ENCODE peak calls at places on chromosomes 6 and 20, in six cellular contexts. One of them, this sample, is unnamed.

GRCh38 chr6:39684790-39685485 is 40.3 kb downstream of the KIF6 start:
- DNase-seq in left ventricle myocardium inferior: no peak
- DNase-seq in anterior cingulate cortex: no peak
- DNase-seq in omental fat pad: no peak
- DNase-seq in DMS 273 treated with DMSO at 0.1 percent for 48 hours: no peak
- DNase-seq in effector memory CD8-positive, alpha-beta T cell: no peak
- DNase-seq in this sample: no peak

GRCh38 chr20:24657211-24657610 is 187.8 kb downstream of the SYNDIG1 start:
- DNase-seq in left ventricle myocardium inferior: no peak
- DNase-seq in anterior cingulate cortex: no peak
- DNase-seq in omental fat pad: no peak
- DNase-seq in DMS 273 treated with DMSO at 0.1 percent for 48 hours: no peak
- DNase-seq in effector memory CD8-positive, alpha-beta T cell: no peak
- DNase-seq in this sample: peak

GRCh38 chr6:154399097-154399496 is 42.5 kb upstream of the IPCEF1 start:
- DNase-seq in left ventricle myocardium inferior: no peak
- DNase-seq in anterior cingulate cortex: no peak
- DNase-seq in omental fat pad: no peak
- DNase-seq in DMS 273 treated with DMSO at 0.1 percent for 48 hours: no peak
- DNase-seq in effector memory CD8-positive, alpha-beta T cell: no peak
- DNase-seq in this sample: no peak

GRCh38 chr20:21118782-21119181 is 7.1 kb upstream of the KIZ start:
- DNase-seq in left ventricle myocardium inferior: no peak
- DNase-seq in anterior cingulate cortex: no peak
- DNase-seq in omental fat pad: no peak
- DNase-seq in DMS 273 treated with DMSO at 0.1 percent for 48 hours: no peak
- DNase-seq in effector memory CD8-positive, alpha-beta T cell: no peak
- DNase-seq in this sample: no peak

GRCh38 chr6:31750411-31751022 is 10.7 kb downstream of the MSH5 start:
- DNase-seq in left ventricle myocardium inferior: no peak
- DNase-seq in anterior cingulate cortex: no peak
- DNase-seq in omental fat pad: no peak
- DNase-seq in DMS 273 treated with DMSO at 0.1 percent for 48 hours: no peak
- DNase-seq in effector memory CD8-positive, alpha-beta T cell: no peak
- DNase-seq in this sample: no peak

GRCh38 chr6:144417686-144418085 is 132.6 kb downstream of the UTRN start:
- DNase-seq in left ventricle myocardium inferior: no peak
- DNase-seq in anterior cingulate cortex: no peak
- DNase-seq in omental fat pad: no peak
- DNase-seq in DMS 273 treated with DMSO at 0.1 percent for 48 hours: no peak
- DNase-seq in effector memory CD8-positive, alpha-beta T cell: no peak
- DNase-seq in this sample: no peak

GRCh38 chr20:35644806-35645205 is 19.9 kb downstream of the CPNE1 start:
- DNase-seq in left ventricle myocardium inferior: no peak
- DNase-seq in anterior cingulate cortex: no peak
- DNase-seq in omental fat pad: no peak
- DNase-seq in DMS 273 treated with DMSO at 0.1 percent for 48 hours: no peak
- DNase-seq in effector memory CD8-positive, alpha-beta T cell: no peak
- DNase-seq in this sample: no peak

GRCh38 chr20:49717693-49718092 is 4.0 kb upstream of the B4GALT5 start:
- DNase-seq in left ventricle myocardium inferior: no peak
- DNase-seq in anterior cingulate cortex: no peak
- DNase-seq in omental fat pad: no peak
- DNase-seq in DMS 273 treated with DMSO at 0.1 percent for 48 hours: no peak
- DNase-seq in effector memory CD8-positive, alpha-beta T cell: no peak
- DNase-seq in this sample: no peak

GRCh38 chr6:16707101-16707783 is 54.0 kb downstream of the ATXN1 start:
- DNase-seq in left ventricle myocardium inferior: no peak
- DNase-seq in anterior cingulate cortex: no peak
- DNase-seq in omental fat pad: no peak
- DNase-seq in DMS 273 treated with DMSO at 0.1 percent for 48 hours: no peak
- DNase-seq in effector memory CD8-positive, alpha-beta T cell: no peak
- DNase-seq in this sample: no peak

GRCh38 chr6:53112871-53113270 is 35.8 kb downstream of the GCM1 start:
- DNase-seq in left ventricle myocardium inferior: no peak
- DNase-seq in anterior cingulate cortex: no peak
- DNase-seq in omental fat pad: no peak
- DNase-seq in DMS 273 treated with DMSO at 0.1 percent for 48 hours: no peak
- DNase-seq in effector memory CD8-positive, alpha-beta T cell: no peak
- DNase-seq in this sample: peak

GRCh38 chr20:21503345-21503744 is 10.5 kb downstream of the NKX2-2 start:
- DNase-seq in left ventricle myocardium inferior: no peak
- DNase-seq in anterior cingulate cortex: no peak
- DNase-seq in omental fat pad: no peak
- DNase-seq in DMS 273 treated with DMSO at 0.1 percent for 48 hours: no peak
- DNase-seq in effector memory CD8-positive, alpha-beta T cell: no peak
- DNase-seq in this sample: no peak

GRCh38 chr6:148464319-148465010 is 121.8 kb downstream of the SASH1 start:
- DNase-seq in left ventricle myocardium inferior: peak
- DNase-seq in anterior cingulate cortex: peak
- DNase-seq in omental fat pad: peak
- DNase-seq in DMS 273 treated with DMSO at 0.1 percent for 48 hours: peak
- DNase-seq in effector memory CD8-positive, alpha-beta T cell: peak
- DNase-seq in this sample: peak

GRCh38 chr6:113619077-113619476 is 238.1 kb upstream of the MARCKS start:
- DNase-seq in left ventricle myocardium inferior: no peak
- DNase-seq in anterior cingulate cortex: no peak
- DNase-seq in omental fat pad: no peak
- DNase-seq in DMS 273 treated with DMSO at 0.1 percent for 48 hours: no peak
- DNase-seq in effector memory CD8-positive, alpha-beta T cell: no peak
- DNase-seq in this sample: no peak

GRCh38 chr6:33163540-33163939 is 28.7 kb downstream of the COL11A2 start:
- DNase-seq in left ventricle myocardium inferior: no peak
- DNase-seq in anterior cingulate cortex: no peak
- DNase-seq in omental fat pad: no peak
- DNase-seq in DMS 273 treated with DMSO at 0.1 percent for 48 hours: no peak
- DNase-seq in effector memory CD8-positive, alpha-beta T cell: no peak
- DNase-seq in this sample: no peak

GRCh38 chr6:137927777-137928218 is 60.7 kb downstream of the TNFAIP3 start:
- DNase-seq in left ventricle myocardium inferior: no peak
- DNase-seq in anterior cingulate cortex: no peak
- DNase-seq in omental fat pad: no peak
- DNase-seq in DMS 273 treated with DMSO at 0.1 percent for 48 hours: no peak
- DNase-seq in effector memory CD8-positive, alpha-beta T cell: peak
- DNase-seq in this sample: no peak

GRCh38 chr6:161547617-161548016 is 273.8 kb upstream of the AGPAT4 start:
- DNase-seq in left ventricle myocardium inferior: no peak
- DNase-seq in anterior cingulate cortex: no peak
- DNase-seq in omental fat pad: no peak
- DNase-seq in DMS 273 treated with DMSO at 0.1 percent for 48 hours: no peak
- DNase-seq in effector memory CD8-positive, alpha-beta T cell: no peak
- DNase-seq in this sample: no peak

GRCh38 chr6:63573899-63574553 is 1.7 kb downstream of the LOC128125822 start:
- DNase-seq in left ventricle myocardium inferior: no peak
- DNase-seq in anterior cingulate cortex: no peak
- DNase-seq in omental fat pad: no peak
- DNase-seq in DMS 273 treated with DMSO at 0.1 percent for 48 hours: no peak
- DNase-seq in effector memory CD8-positive, alpha-beta T cell: peak
- DNase-seq in this sample: peak

GRCh38 chr6:154689654-154690053 is 43.6 kb upstream of the SCAF8 start:
- DNase-seq in left ventricle myocardium inferior: no peak
- DNase-seq in anterior cingulate cortex: no peak
- DNase-seq in omental fat pad: no peak
- DNase-seq in DMS 273 treated with DMSO at 0.1 percent for 48 hours: no peak
- DNase-seq in effector memory CD8-positive, alpha-beta T cell: no peak
- DNase-seq in this sample: no peak

GRCh38 chr6:68572525-68572924 is 62.6 kb upstream of the ADGRB3 start:
- DNase-seq in left ventricle myocardium inferior: no peak
- DNase-seq in anterior cingulate cortex: no peak
- DNase-seq in omental fat pad: no peak
- DNase-seq in DMS 273 treated with DMSO at 0.1 percent for 48 hours: peak
- DNase-seq in effector memory CD8-positive, alpha-beta T cell: no peak
- DNase-seq in this sample: no peak

GRCh38 chr6:80182291-80182690 is 75.8 kb downstream of the BCKDHB start:
- DNase-seq in left ventricle myocardium inferior: no peak
- DNase-seq in anterior cingulate cortex: no peak
- DNase-seq in omental fat pad: no peak
- DNase-seq in DMS 273 treated with DMSO at 0.1 percent for 48 hours: no peak
- DNase-seq in effector memory CD8-positive, alpha-beta T cell: no peak
- DNase-seq in this sample: no peak

GRCh38 chr6:21354805-21355238 is 238.7 kb upstream of the SOX4 start:
- DNase-seq in left ventricle myocardium inferior: no peak
- DNase-seq in anterior cingulate cortex: no peak
- DNase-seq in omental fat pad: no peak
- DNase-seq in DMS 273 treated with DMSO at 0.1 percent for 48 hours: no peak
- DNase-seq in effector memory CD8-positive, alpha-beta T cell: no peak
- DNase-seq in this sample: no peak

GRCh38 chr6:2819891-2820814 is 21.5 kb downstream of the SERPINB1 start:
- DNase-seq in left ventricle myocardium inferior: no peak
- DNase-seq in anterior cingulate cortex: no peak
- DNase-seq in omental fat pad: no peak
- DNase-seq in DMS 273 treated with DMSO at 0.1 percent for 48 hours: no peak
- DNase-seq in effector memory CD8-positive, alpha-beta T cell: no peak
- DNase-seq in this sample: no peak

GRCh38 chr6:137697267-137697938 is 169.7 kb upstream of the TNFAIP3 start:
- DNase-seq in left ventricle myocardium inferior: no peak
- DNase-seq in anterior cingulate cortex: no peak
- DNase-seq in omental fat pad: no peak
- DNase-seq in DMS 273 treated with DMSO at 0.1 percent for 48 hours: no peak
- DNase-seq in effector memory CD8-positive, alpha-beta T cell: no peak
- DNase-seq in this sample: no peak

GRCh38 chr20:48618631-48619030 is 209.2 kb downstream of the PREX1 start:
- DNase-seq in left ventricle myocardium inferior: no peak
- DNase-seq in anterior cingulate cortex: no peak
- DNase-seq in omental fat pad: no peak
- DNase-seq in DMS 273 treated with DMSO at 0.1 percent for 48 hours: no peak
- DNase-seq in effector memory CD8-positive, alpha-beta T cell: no peak
- DNase-seq in this sample: no peak